ENCODE peak calls at places on chromosomes 6 and 20, in five cellular contexts. S is astrocyte of the cerebellum, W is nucleus accumbens, H is fibroblast of mammary gland, T is stromal cell of bone marrow. M is an unnamed sample.

GRCh38 chr20:51661609-51662178 is 106.5 kb downstream of the ATP9A start:
- DNase-seq in S (no peak), W (no peak), H (peak), T (no peak), M (no peak)

GRCh38 chr20:62161347-62161746 is 17.8 kb downstream of the SS18L1 start:
- DNase-seq in S (no peak), W (no peak), H (peak), T (no peak), M (no peak)

GRCh38 chr6:64330694-64331309 is 695.2 kb downstream of the PHF3 start:
- DNase-seq in S (peak), W (peak), H (peak), T (peak), M (no peak)

GRCh38 chr6:160085713-160086505 is 35.7 kb upstream of the SLC22A1 start:
- DNase-seq in S (no peak), W (no peak), H (no peak), T (no peak), M (peak)

GRCh38 chr6:98927534-98927933 is 20.2 kb downstream of the FBXL4 start:
- DNase-seq in S (no peak), W (no peak), H (no peak), T (no peak), M (no peak)

GRCh38 chr6:127289934-127290333 is 23.3 kb downstream of the RNF146 start:
- DNase-seq in S (no peak), W (no peak), H (no peak), T (no peak), M (no peak)

GRCh38 chr6:30091577-30092381 is 16.2 kb upstream of the RNF39 start:
- DNase-seq in S (no peak), W (no peak), H (peak), T (peak), M (no peak)

GRCh38 chr20:51500936-51501335 is 41.6 kb downstream of the NFATC2 start:
- DNase-seq in S (no peak), W (no peak), H (no peak), T (no peak), M (no peak)

GRCh38 chr20:62405108-62405980 is 1.7 kb downstream of the CABLES2 start:
- DNase-seq in S (peak), W (no peak), H (peak), T (peak), M (no peak)

GRCh38 chr6:75802366-75802765 is 53.3 kb downstream of the MYO6 start:
- DNase-seq in S (no peak), W (no peak), H (peak), T (no peak), M (no peak)

GRCh38 chr6:96948631-96949030 is 24.1 kb downstream of the KLHL32 start:
- DNase-seq in S (no peak), W (no peak), H (no peak), T (no peak), M (no peak)

GRCh38 chr20:25254986-25255680 is 7.2 kb downstream of the PYGB start:
- DNase-seq in S (no peak), W (peak), H (no peak), T (no peak), M (no peak)

GRCh38 chr6:133995296-133995695 is 42.3 kb downstream of the TBPL1 start:
- DNase-seq in S (no peak), W (no peak), H (no peak), T (no peak), M (no peak)

GRCh38 chr6:52423971-52424381 is 3.8 kb downstream of the EFHC1 start:
- DNase-seq in S (peak), W (no peak), H (peak), T (peak), M (no peak)

GRCh38 chr6:100704941-100705340 is 176.2 kb downstream of the ASCC3 start:
- DNase-seq in S (no peak), W (no peak), H (no peak), T (no peak), M (no peak)

GRCh38 chr6:142485256-142485655 is 183.4 kb downstream of the ADGRG6 start:
- DNase-seq in S (no peak), W (no peak), H (peak), T (no peak), M (no peak)

GRCh38 chr6:151374024-151374423 is 17.3 kb downstream of the ZBTB2 start:
- DNase-seq in S (no peak), W (no peak), H (no peak), T (no peak), M (no peak)

GRCh38 chr6:118680452-118681095 is 29.2 kb upstream of the CEP85L start:
- DNase-seq in S (no peak), W (peak), H (no peak), T (no peak), M (no peak)

GRCh38 chr20:9407805-9408421 is 106.5 kb upstream of the LAMP5 start:
- DNase-seq in S (peak), W (peak), H (peak), T (peak), M (no peak)

M was measured in osteocyte.